ENCODE peak calls at places on chromosomes 6 and 20, in five cellular contexts. One of them, this sample, is unnamed.

GRCh38 chr20:19993937-19994667 is 23.1 kb upstream of the NAA20 start:
- DNase-seq in HepG2: no peak
- DNase-seq in cardiac muscle cell: no peak
- DNase-seq in AG09319: no peak
- DNase-seq in osteocyte: no peak
- DNase-seq in this sample: no peak

GRCh38 chr20:10061641-10062040 is 26.9 kb downstream of the ANKEF1 start:
- DNase-seq in AG09319: no peak
- DNase-seq in osteocyte: no peak
- DNase-seq in cardiac muscle cell: no peak
- DNase-seq in HepG2: no peak
- DNase-seq in this sample: no peak

GRCh38 chr20:51154708-51155690 is 132.1 kb upstream of the KCNG1 start:
- DNase-seq in HepG2: no peak
- DNase-seq in osteocyte: peak; percentile 73
- DNase-seq in AG09319: no peak
- DNase-seq in cardiac muscle cell: no peak
- DNase-seq in this sample: no peak

GRCh38 chr6:140921366-140922226 is 1211.1 kb upstream of the GJE1 start:
- DNase-seq in osteocyte: no peak
- DNase-seq in cardiac muscle cell: peak; percentile 68
- DNase-seq in HepG2: peak; percentile 61
- DNase-seq in AG09319: peak; percentile 45
- DNase-seq in this sample: peak; percentile 27

GRCh38 chr6:163419413-163420314 is 5.1 kb downstream of the QKI start:
- DNase-seq in HepG2: no peak
- DNase-seq in AG09319: peak; percentile 35
- DNase-seq in cardiac muscle cell: no peak
- DNase-seq in osteocyte: no peak
- DNase-seq in this sample: no peak

GRCh38 chr20:64109390-64109747 is 2.0 kb upstream of the NPBWR2 start:
- DNase-seq in osteocyte: no peak
- DNase-seq in HepG2: no peak
- DNase-seq in cardiac muscle cell: no peak
- DNase-seq in AG09319: no peak
- DNase-seq in this sample: no peak

GRCh38 chr6:137904822-137905617 is 38.0 kb downstream of the TNFAIP3 start:
- DNase-seq in osteocyte: no peak
- DNase-seq in AG09319: no peak
- DNase-seq in cardiac muscle cell: no peak
- DNase-seq in HepG2: no peak
- DNase-seq in this sample: no peak

GRCh38 chr6:408599-409102 is 17.1 kb downstream of the IRF4 start:
- DNase-seq in HepG2: peak; percentile 65
- DNase-seq in cardiac muscle cell: peak; percentile 58
- DNase-seq in osteocyte: no peak
- DNase-seq in AG09319: no peak
- DNase-seq in this sample: peak; percentile 55

GRCh38 chr20:7180261-7181045 is 413.0 kb downstream of the BMP2 start:
- DNase-seq in cardiac muscle cell: no peak
- DNase-seq in HepG2: no peak
- DNase-seq in AG09319: no peak
- DNase-seq in osteocyte: no peak
- DNase-seq in this sample: no peak

GRCh38 chr6:37657117-37657886 is 40.4 kb downstream of the MDGA1 start:
- DNase-seq in AG09319: no peak
- DNase-seq in HepG2: no peak
- DNase-seq in cardiac muscle cell: no peak
- DNase-seq in osteocyte: no peak
- DNase-seq in this sample: no peak

GRCh38 chr6:157033428-157034140 is 256.4 kb downstream of the ARID1B start:
- DNase-seq in osteocyte: no peak
- DNase-seq in HepG2: no peak
- DNase-seq in cardiac muscle cell: no peak
- DNase-seq in AG09319: no peak
- DNase-seq in this sample: no peak

GRCh38 chr6:331622-332521 is 39.6 kb downstream of the DUSP22 start:
- DNase-seq in HepG2: no peak
- DNase-seq in AG09319: no peak
- DNase-seq in cardiac muscle cell: no peak
- DNase-seq in osteocyte: no peak
- DNase-seq in this sample: no peak

GRCh38 chr6:36070252-36070651 is 42.6 kb downstream of the MAPK14 start:
- DNase-seq in AG09319: no peak
- DNase-seq in HepG2: no peak
- DNase-seq in osteocyte: no peak
- DNase-seq in cardiac muscle cell: no peak
- DNase-seq in this sample: no peak

GRCh38 chr6:1608976-1609661 is 596 bp upstream of the FOXC1 start:
- DNase-seq in cardiac muscle cell: peak; percentile 45
- DNase-seq in HepG2: no peak
- DNase-seq in osteocyte: no peak
- DNase-seq in AG09319: no peak
- DNase-seq in this sample: peak; percentile 61

GRCh38 chr20:18585134-18585533 is 2.7 kb upstream of the DTD1 start:
- DNase-seq in AG09319: peak; percentile 28
- DNase-seq in cardiac muscle cell: no peak
- DNase-seq in HepG2: peak; percentile 86
- DNase-seq in osteocyte: no peak
- DNase-seq in this sample: no peak

GRCh38 chr6:163777379-163777686 is 362.8 kb downstream of the QKI start:
- DNase-seq in cardiac muscle cell: peak; percentile 87
- DNase-seq in HepG2: no peak
- DNase-seq in osteocyte: no peak
- DNase-seq in AG09319: no peak
- DNase-seq in this sample: no peak

GRCh38 chr6:42781811-42782688 is at the start of gene BICRAL:
- DNase-seq in osteocyte: peak; percentile 84
- DNase-seq in AG09319: peak; percentile 69
- DNase-seq in HepG2: peak; percentile 70
- DNase-seq in cardiac muscle cell: peak; percentile 75
- DNase-seq in this sample: peak; percentile 73

GRCh38 chr6:33814663-33814985 is 10.8 kb upstream of the MLN start:
- DNase-seq in cardiac muscle cell: no peak
- DNase-seq in AG09319: no peak
- DNase-seq in osteocyte: no peak
- DNase-seq in HepG2: no peak
- DNase-seq in this sample: no peak

GRCh38 chr6:33813246-33813904 is 9.6 kb upstream of the MLN start:
- DNase-seq in AG09319: no peak
- DNase-seq in HepG2: no peak
- DNase-seq in cardiac muscle cell: no peak
- DNase-seq in osteocyte: no peak
- DNase-seq in this sample: no peak

GRCh38 chr6:33813960-33814662 is 10.3 kb upstream of the MLN start:
- DNase-seq in AG09319: no peak
- DNase-seq in osteocyte: no peak
- DNase-seq in cardiac muscle cell: no peak
- DNase-seq in HepG2: no peak
- DNase-seq in this sample: no peak

GRCh38 chr6:33809619-33810018 is 5.8 kb upstream of the MLN start:
- DNase-seq in AG09319: no peak
- DNase-seq in cardiac muscle cell: no peak
- DNase-seq in osteocyte: no peak
- DNase-seq in HepG2: no peak
- DNase-seq in this sample: no peak

GRCh38 chr6:33812669-33813068 is 8.9 kb upstream of the MLN start:
- DNase-seq in HepG2: peak; percentile 48
- DNase-seq in cardiac muscle cell: peak; percentile 92
- DNase-seq in osteocyte: no peak
- DNase-seq in AG09319: no peak
- DNase-seq in this sample: peak; percentile 86
- TF ChIP-seq CTCF in HepG2: peak; percentile 31
- TF ChIP-seq CTCF in cardiac muscle cell: peak; percentile 40
- TF ChIP-seq CTCF in osteocyte: peak; percentile 45
- TF ChIP-seq CTCF in AG09319: peak; percentile 30
- TF ChIP-seq CTCF in this sample: peak; percentile 11

GRCh38 chr6:31728767-31729514 is at the start of gene DDAH2:
- DNase-seq in cardiac muscle cell: no peak
- DNase-seq in osteocyte: no peak
- DNase-seq in AG09319: no peak
- DNase-seq in HepG2: no peak
- DNase-seq in this sample: no peak

GRCh38 chr6:31730631-31731086 is 1.6 kb upstream of the DDAH2 start:
- DNase-seq in osteocyte: no peak
- DNase-seq in AG09319: no peak
- DNase-seq in HepG2: no peak
- DNase-seq in cardiac muscle cell: no peak
- DNase-seq in this sample: no peak

GRCh38 chr6:31727717-31728671 is 1.1 kb downstream of the DDAH2 start:
- DNase-seq in AG09319: no peak
- DNase-seq in HepG2: no peak
- DNase-seq in osteocyte: no peak
- DNase-seq in cardiac muscle cell: no peak
- DNase-seq in this sample: no peak

GRCh38 chr6:31729979-31730630 is 1.0 kb upstream of the DDAH2 start:
- DNase-seq in HepG2: peak; percentile 36
- DNase-seq in AG09319: peak; percentile 83
- DNase-seq in cardiac muscle cell: peak; percentile 97
- DNase-seq in osteocyte: peak; percentile 96
- DNase-seq in this sample: peak; percentile 92

DNA sequence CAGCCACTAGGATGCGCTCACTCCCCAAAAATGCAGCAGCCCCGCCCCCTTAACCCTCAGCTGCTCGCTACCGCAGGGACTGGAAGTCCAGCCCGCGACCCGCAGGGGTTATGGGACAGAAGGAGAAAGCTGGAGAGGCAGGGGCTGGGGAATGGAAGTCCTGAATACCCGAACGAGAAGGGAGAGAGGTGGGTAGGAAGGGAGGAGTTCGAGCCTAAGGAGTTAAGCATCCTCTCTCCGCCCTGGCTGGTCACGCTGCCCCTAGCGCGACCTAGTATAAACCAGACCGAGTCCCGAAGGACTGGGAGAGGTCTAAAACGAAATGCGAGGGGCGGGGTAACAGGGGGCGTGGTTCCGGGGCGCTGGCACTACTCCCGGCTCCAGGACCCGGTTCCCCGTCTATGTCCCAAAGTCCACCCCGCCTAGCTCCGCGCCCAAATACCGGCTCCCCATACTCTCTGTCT is 448 bp upstream of the DDAH2 start:
- DNase-seq in HepG2: peak; percentile 86
- DNase-seq in osteocyte: peak; percentile 94
- DNase-seq in cardiac muscle cell: peak; percentile 93
- DNase-seq in AG09319: peak; percentile 75
- DNase-seq in this sample: peak; percentile 72
- TF ChIP-seq CTCF in HepG2: peak; percentile 96
- TF ChIP-seq CTCF in osteocyte: peak; percentile 74
- TF ChIP-seq CTCF in cardiac muscle cell: no peak
- TF ChIP-seq CTCF in AG09319: no peak
- TF ChIP-seq CTCF in this sample: no peak

DNA sequence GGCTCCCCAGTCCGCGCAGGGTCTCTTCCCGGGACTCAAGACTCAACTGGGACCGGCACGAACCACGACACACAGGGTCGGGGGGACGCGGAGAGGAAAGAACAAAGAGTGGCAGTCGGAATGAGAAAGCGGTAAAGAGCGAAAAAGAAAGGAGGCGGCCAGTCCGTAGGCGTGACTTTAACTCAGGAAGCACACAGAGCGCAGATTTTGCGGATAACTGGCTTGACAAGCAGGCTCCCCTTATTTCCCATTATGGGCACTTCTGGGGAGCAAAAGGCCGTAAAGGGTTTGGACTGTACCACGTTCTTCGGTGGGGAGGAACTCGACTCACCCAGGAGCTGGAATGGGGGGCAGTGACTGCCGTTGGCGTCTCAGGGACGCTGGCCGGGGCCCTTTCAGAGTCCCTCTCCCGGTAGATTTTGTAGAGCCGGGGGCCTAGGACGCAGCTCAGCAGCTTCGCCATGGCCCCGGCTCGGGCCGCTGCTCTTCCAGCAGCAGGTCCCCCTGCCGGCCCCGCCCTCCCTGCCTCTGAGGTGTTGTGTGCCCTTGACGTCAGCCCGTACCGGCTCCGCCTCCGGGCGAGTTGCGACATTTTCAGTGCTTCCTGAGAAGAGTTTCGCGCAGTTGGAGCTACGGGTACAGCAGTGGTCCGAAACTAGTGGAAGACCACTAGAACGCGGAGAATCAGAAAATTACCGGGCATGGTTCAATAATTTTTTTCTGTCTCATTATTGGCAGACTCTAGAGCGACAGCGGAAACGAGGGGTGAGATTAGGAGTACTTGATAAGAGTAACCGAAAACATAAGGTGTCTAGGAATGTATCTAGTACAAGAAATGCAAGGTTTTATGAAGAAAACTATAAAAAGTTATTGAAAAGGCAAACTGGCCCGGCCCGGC is at the start of gene ABHD16A:
- DNase-seq in cardiac muscle cell: peak; percentile 99
- DNase-seq in osteocyte: peak; percentile 99
- DNase-seq in HepG2: peak; percentile 98
- DNase-seq in AG09319: peak; percentile 96
- DNase-seq in this sample: peak; percentile 93
- TF ChIP-seq CTCF in cardiac muscle cell: no peak
- TF ChIP-seq CTCF in osteocyte: no peak
- TF ChIP-seq CTCF in HepG2: peak; percentile 33
- TF ChIP-seq CTCF in AG09319: no peak
- TF ChIP-seq CTCF in this sample: no peak

GRCh38 chr6:125510405-125510804 is 208.6 kb upstream of the HDDC2 start:
- DNase-seq in cardiac muscle cell: no peak
- DNase-seq in AG09319: no peak
- DNase-seq in osteocyte: no peak
- DNase-seq in HepG2: no peak
- DNase-seq in this sample: no peak

GRCh38 chr6:125509477-125509876 is 207.7 kb upstream of the HDDC2 start:
- DNase-seq in AG09319: no peak
- DNase-seq in cardiac muscle cell: no peak
- DNase-seq in HepG2: no peak
- DNase-seq in osteocyte: no peak
- DNase-seq in this sample: no peak

GRCh38 chr6:125511809-125512341 is 210.1 kb upstream of the HDDC2 start:
- DNase-seq in cardiac muscle cell: no peak
- DNase-seq in AG09319: no peak
- DNase-seq in HepG2: peak; percentile 18
- DNase-seq in osteocyte: no peak
- DNase-seq in this sample: no peak

GRCh38 chr6:125513978-125514377 is 212.2 kb upstream of the HDDC2 start:
- DNase-seq in cardiac muscle cell: no peak
- DNase-seq in HepG2: no peak
- DNase-seq in osteocyte: no peak
- DNase-seq in AG09319: no peak
- DNase-seq in this sample: no peak

GRCh38 chr6:125512621-125513020 is 210.9 kb upstream of the HDDC2 start:
- DNase-seq in HepG2: peak; percentile 12
- DNase-seq in cardiac muscle cell: no peak
- DNase-seq in osteocyte: no peak
- DNase-seq in AG09319: no peak
- DNase-seq in this sample: no peak
- TF ChIP-seq CTCF in HepG2: peak; percentile 37
- TF ChIP-seq CTCF in cardiac muscle cell: peak; percentile 28
- TF ChIP-seq CTCF in osteocyte: peak; percentile 20
- TF ChIP-seq CTCF in AG09319: peak; percentile 10
- TF ChIP-seq CTCF in this sample: peak; percentile 34

GRCh38 chr6:26285143-26286134 is 79.6 kb upstream of the BTN3A2 start:
- DNase-seq in AG09319: peak; percentile 99
- DNase-seq in HepG2: peak; percentile 93
- DNase-seq in cardiac muscle cell: peak; percentile 97
- DNase-seq in osteocyte: peak; percentile 96
- DNase-seq in this sample: peak; percentile 89
- TF ChIP-seq CTCF in AG09319: no peak
- TF ChIP-seq CTCF in HepG2: peak; percentile 14
- TF ChIP-seq CTCF in cardiac muscle cell: no peak
- TF ChIP-seq CTCF in osteocyte: no peak
- TF ChIP-seq CTCF in this sample: no peak

GRCh38 chr6:149823013-149823412 is 41.1 kb downstream of the LRP11 start:
- DNase-seq in cardiac muscle cell: no peak
- DNase-seq in AG09319: no peak
- DNase-seq in HepG2: no peak
- DNase-seq in osteocyte: no peak
- DNase-seq in this sample: no peak
- TF ChIP-seq CTCF in cardiac muscle cell: no peak
- TF ChIP-seq CTCF in AG09319: no peak
- TF ChIP-seq CTCF in HepG2: no peak
- TF ChIP-seq CTCF in osteocyte: no peak
- TF ChIP-seq CTCF in this sample: no peak